ENCODE peak calls at places on chromosomes 1 and 21, in five cellular contexts. X is right lobe of liver, N is H7, W is lower lobe of right lung, L is dorsolateral prefrontal cortex. J is an unnamed sample.

GRCh38 chr1:231443363-231443762 is 21.3 kb upstream of the EGLN1 start:
- DNase-seq in X (no peak), N (no peak), W (no peak), L (no peak), J (no peak)

GRCh38 chr1:227372662-227373061 is 54.4 kb upstream of the CDC42BPA start:
- DNase-seq in X (no peak), N (no peak), W (no peak), L (no peak), J (no peak)

GRCh38 chr1:101293461-101294045 is 56.7 kb downstream of the S1PR1 start:
- DNase-seq in X (no peak), N (no peak), W (no peak), L (no peak), J (peak; percentile 73)

GRCh38 chr1:115495603-115496002 is 146.2 kb upstream of the VANGL1 start:
- DNase-seq in X (no peak), N (no peak), W (no peak), L (no peak), J (no peak)

GRCh38 chr1:156927215-156928042 is 7.0 kb downstream of the LRRC71 start:
- DNase-seq in X (peak; percentile 73), N (peak; percentile 94), W (peak; percentile 83), L (peak; percentile 17), J (peak; percentile 43)

GRCh38 chr1:30014031-30014430 is 709.4 kb downstream of the MATN1 start:
- DNase-seq in X (no peak), N (no peak), W (no peak), L (no peak), J (no peak)

GRCh38 chr1:198631292-198631691 is 7.5 kb upstream of the PTPRC start:
- DNase-seq in X (no peak), N (no peak), W (no peak), L (no peak), J (no peak)

GRCh38 chr1:27872059-27872801 is at the start of gene THEMIS2:
- DNase-seq in X (peak; percentile 81), N (peak; percentile 99), W (peak; percentile 82), L (no peak), J (peak; percentile 71)

GRCh38 chr1:74729741-74730478 is 2.9 kb downstream of the CRYZ start:
- DNase-seq in X (no peak), N (peak; percentile 30), W (no peak), L (no peak), J (no peak)

GRCh38 chr1:46159516-46159915 is 15.4 kb upstream of the TSPAN1 start:
- DNase-seq in X (no peak), N (no peak), W (no peak), L (no peak), J (no peak)

GRCh38 chr1:243471754-243472725 is 216.2 kb downstream of the SDCCAG8 start:
- DNase-seq in X (no peak), N (no peak), W (no peak), L (no peak), J (no peak)

GRCh38 chr1:58441699-58442098 is 104.8 kb downstream of the OMA1 start:
- DNase-seq in X (no peak), N (no peak), W (no peak), L (no peak), J (no peak)

GRCh38 chr1:42423621-42424200 is 32.1 kb downstream of the ZMYND12 start:
- DNase-seq in X (no peak), N (no peak), W (no peak), L (no peak), J (no peak)

GRCh38 chr1:66533804-66534745 is at the start of gene SGIP1:
- DNase-seq in X (peak; percentile 50), N (peak; percentile 72), W (peak; percentile 48), L (peak; percentile 87), J (no peak)

GRCh38 chr21:28811860-28812259 is 180.8 kb downstream of the LTN1 start:
- DNase-seq in X (no peak), N (no peak), W (no peak), L (no peak), J (no peak)

GRCh38 chr1:9615316-9616063 is 26.8 kb downstream of the TMEM201 start:
- DNase-seq in X (no peak), N (peak; percentile 94), W (no peak), L (no peak), J (no peak)

GRCh38 chr1:17274186-17275170 is 25.6 kb downstream of the PADI3 start:
- DNase-seq in X (peak; percentile 73), N (peak; percentile 94), W (peak; percentile 80), L (no peak), J (peak; percentile 53)

GRCh38 chr1:109425391-109425790 is 857 bp downstream of the PSMA5 start:
- DNase-seq in X (no peak), N (no peak), W (no peak), L (no peak), J (peak; percentile 42)

GRCh38 chr1:218642033-218642954 is 297.2 kb downstream of the TGFB2 start:
- DNase-seq in X (no peak), N (no peak), W (no peak), L (no peak), J (no peak)

GRCh38 chr1:153532161-153532560 is 3.6 kb downstream of the S100A6 start:
- DNase-seq in X (no peak), N (peak; percentile 22), W (no peak), L (no peak), J (no peak)

GRCh38 chr1:53061859-53062714 is at the start of gene PODN:
- DNase-seq in X (no peak), N (peak; percentile 85), W (peak; percentile 52), L (no peak), J (no peak)

GRCh38 chr1:226634156-226634588 is 85.6 kb downstream of the STUM start:
- DNase-seq in X (peak; percentile 83), N (peak; percentile 96), W (peak; percentile 87), L (peak; percentile 81), J (peak; percentile 70)

GRCh38 chr1:10814954-10815862 is 18.8 kb upstream of the CASZ1 start:
- DNase-seq in X (no peak), N (peak; percentile 79), W (no peak), L (no peak), J (no peak)

GRCh38 chr1:51648180-51649109 is 31.6 kb downstream of the OSBPL9 start:
- DNase-seq in X (no peak), N (peak; percentile 8), W (no peak), L (no peak), J (no peak)

GRCh38 chr1:110774398-110774797 is 98.5 kb upstream of the CD53 start:
- DNase-seq in X (no peak), N (no peak), W (no peak), L (no peak), J (no peak)

GRCh38 chr1:2802421-2802961 is 998 bp upstream of the TTC34 start:
- DNase-seq in X (peak; percentile 38), N (no peak), W (peak; percentile 36), L (peak; percentile 18), J (no peak)

GRCh38 chr1:84750110-84750509 is 59.8 kb upstream of the SSX2IP start:
- DNase-seq in X (no peak), N (no peak), W (no peak), L (no peak), J (no peak)

GRCh38 chr21:43992121-43992520 is 20.0 kb upstream of the TRAPPC10 start:
- DNase-seq in X (peak; percentile 27), N (peak; percentile 36), W (peak; percentile 21), L (peak; percentile 21), J (no peak)

DNA sequence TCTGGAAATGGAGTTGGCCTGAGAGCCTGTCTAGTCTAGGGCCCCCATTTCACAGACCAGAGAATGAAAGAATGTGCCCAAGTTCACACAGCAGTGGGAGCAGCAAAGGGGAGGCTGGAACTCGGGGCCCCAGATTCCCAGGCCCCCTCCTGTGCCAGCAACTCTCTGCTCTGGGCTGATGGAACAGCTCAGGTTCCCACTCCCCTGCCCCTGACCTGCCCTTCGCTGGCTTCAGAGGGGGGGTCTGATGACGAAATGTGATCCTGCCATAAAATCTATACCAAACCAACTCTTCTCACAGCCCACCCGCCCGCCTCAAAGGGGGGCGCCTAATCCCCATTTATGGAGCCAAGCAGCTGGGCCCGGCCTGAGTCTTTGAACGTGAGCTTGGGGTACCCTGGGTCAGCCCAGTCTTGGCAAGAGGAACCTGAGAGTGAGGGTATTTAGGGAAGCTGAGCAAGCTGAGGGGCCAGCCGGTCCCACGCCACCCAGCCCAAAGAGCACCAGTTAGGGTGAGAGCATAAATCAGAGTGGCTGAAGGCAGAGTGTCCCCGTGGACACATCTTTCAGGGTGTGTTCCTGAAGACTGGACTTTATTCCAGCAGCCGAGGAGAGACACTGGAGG is 65.0 kb downstream of the FOXD2 start:
- DNase-seq in X (no peak), N (no peak), W (no peak), L (no peak), J (no peak)
- H3K27me3 ChIP-seq in X (no peaks in the 10 kb centered on the region), N (peaks cover 22% of the 10 kb centered on the region), W (peaks cover 29% of the 10 kb centered on the region), L (peaks cover 23% of the 10 kb centered on the region), J (no peaks in the 10 kb centered on the region)

DNA sequence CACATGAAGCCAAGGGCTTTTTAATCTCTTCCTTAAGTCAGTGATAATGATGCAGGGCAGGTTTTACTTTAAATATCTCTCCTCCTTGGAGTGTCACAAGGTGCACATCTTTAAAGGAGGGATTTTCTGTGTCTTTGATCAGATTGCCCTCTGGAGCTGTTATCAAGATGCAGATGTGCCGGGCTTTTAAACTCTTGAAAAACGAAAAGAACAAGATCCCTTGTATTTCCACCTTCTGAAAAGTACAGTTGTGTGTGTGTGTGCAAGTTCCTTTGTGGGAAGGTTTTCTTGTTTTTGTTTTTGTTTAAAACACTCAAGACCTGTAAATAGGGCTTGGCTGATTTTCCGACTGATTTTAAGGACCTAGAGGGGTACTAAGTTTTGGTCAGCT is 1.6 kb downstream of the MARK1 start:
- DNase-seq in X (no peak), N (no peak), W (no peak), L (no peak), J (no peak)
- H3K27me3 ChIP-seq in X (peaks cover 8% of the 10 kb centered on the region), N (peaks cover 7% of the 10 kb centered on the region), W (peaks cover 40% of the 10 kb centered on the region), L (no peaks in the 10 kb centered on the region), J (peaks cover 2% of the 10 kb centered on the region)

GRCh38 chr1:213980906-213981305 is 6.9 kb upstream of the PROX1 start:
- DNase-seq in X (no peak), N (peak; percentile 41), W (no peak), L (no peak), J (no peak)
- H3K27me3 ChIP-seq in X (no peaks in the 10 kb centered on the region), N (peaks cover 93% of the 10 kb centered on the region), W (peaks cover 84% of the 10 kb centered on the region), L (peaks cover 30% of the 10 kb centered on the region), J (peaks cover 4% of the 10 kb centered on the region)

GRCh38 chr1:160411231-160411630 is 10.9 kb downstream of the VANGL2 start:
- DNase-seq in X (no peak), N (peak; percentile 48), W (no peak), L (no peak), J (no peak)
- H3K27me3 ChIP-seq in X (no peaks in the 10 kb centered on the region), N (no peaks in the 10 kb centered on the region), W (no peaks in the 10 kb centered on the region), L (no peaks in the 10 kb centered on the region), J (peaks cover 2% of the 10 kb centered on the region)

DNA sequence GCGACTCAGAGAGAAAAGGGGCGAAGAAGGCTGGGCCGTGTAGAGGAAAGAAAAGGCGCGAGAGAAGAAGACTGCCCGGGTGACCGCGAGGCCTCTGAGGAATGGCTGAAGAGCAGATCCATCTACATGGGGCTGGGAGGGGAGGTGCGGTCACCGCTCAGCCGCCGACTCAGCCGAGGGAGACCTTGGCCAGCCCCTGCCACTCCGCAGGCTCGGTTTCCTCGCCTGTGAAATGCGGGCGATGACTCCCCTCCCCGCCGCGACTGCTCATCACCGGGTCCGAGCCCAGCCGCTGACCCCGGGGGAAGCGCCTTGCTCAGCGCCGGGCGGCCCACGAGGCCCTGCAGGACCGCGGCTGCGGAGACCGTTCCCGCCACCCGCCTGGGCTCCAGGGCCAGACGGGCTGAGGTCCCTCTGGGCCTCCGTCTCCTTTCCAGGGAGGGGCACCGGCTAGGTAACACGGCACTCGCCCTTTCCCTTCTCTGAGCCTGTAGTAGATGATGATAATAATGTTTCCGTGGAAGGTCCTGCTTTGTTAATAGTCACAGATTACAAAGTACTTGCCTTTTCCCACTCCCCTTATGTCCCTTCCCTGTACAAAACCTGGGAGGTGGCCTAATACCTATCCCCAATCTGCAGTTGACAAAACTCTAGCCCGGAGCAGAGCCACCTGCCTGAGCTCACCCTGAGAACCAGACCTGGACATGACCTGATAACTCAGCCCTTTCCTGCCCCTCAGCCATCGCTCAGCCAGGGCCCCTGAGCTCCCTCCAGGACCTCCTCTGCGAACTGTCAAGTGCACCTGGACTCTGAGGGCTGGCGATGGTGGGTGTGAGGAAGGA is 1.6 kb upstream of the BSND start:
- DNase-seq in X (no peak), N (peak; percentile 82), W (no peak), L (no peak), J (no peak)
- H3K27me3 ChIP-seq in X (no peaks in the 10 kb centered on the region), N (peaks cover 45% of the 10 kb centered on the region), W (peaks cover 35% of the 10 kb centered on the region), L (peaks cover 12% of the 10 kb centered on the region), J (no peaks in the 10 kb centered on the region)

J was measured in GM06990.